ENCODE peak calls at places on chromosomes 12 and 14, in nine cellular contexts. Q is mesenchymal stem cell; V is esophagus squamous epithelium; I is RWPE1; K is hepatocyte; O is gastrocnemius medialis; F is CD8-positive, alpha-beta T cell; X is effector memory CD4-positive, alpha-beta T cell; J is A549. H is an unnamed sample.

GRCh38 chr12:108516511-108517275 is 1.6 kb downstream of the FICD start:
- DNase-seq in F (no peak), K (no peak), I (no peak), O (no peak), Q (peak; percentile 18), X (no peak), J (peak; percentile 39), V (no peak), H (no peak)

GRCh38 chr14:35368583-35368982 is 36.0 kb downstream of the NFKBIA start:
- DNase-seq in O (no peak), K (no peak), I (no peak), Q (no peak), F (no peak), V (no peak), J (no peak), X (no peak), H (no peak)

GRCh38 chr14:70754989-70755388 is 54.3 kb downstream of the MAP3K9 start:
- DNase-seq in O (no peak), X (no peak), J (peak; percentile 82), Q (no peak), K (no peak), F (no peak), I (peak; percentile 84), V (no peak), H (no peak)

GRCh38 chr14:56129941-56130340 is 11.7 kb downstream of the PELI2 start:
- DNase-seq in O (no peak), J (no peak), Q (no peak), F (no peak), X (no peak), K (no peak), I (no peak), V (no peak), H (no peak)

GRCh38 chr12:119949145-119949544 is 39.9 kb upstream of the BICDL1 start:
- DNase-seq in F (no peak), K (no peak), X (no peak), V (no peak), I (no peak), Q (no peak), O (no peak), J (no peak), H (no peak)

GRCh38 chr14:66649515-66649914 is 141.6 kb downstream of the GPHN start:
- DNase-seq in J (no peak), I (no peak), V (no peak), Q (no peak), K (no peak), O (no peak), X (no peak), F (no peak), H (no peak)

GRCh38 chr14:67532998-67533753 is at the start of gene PLEKHH1:
- DNase-seq in K (peak; percentile 90), I (peak; percentile 76), F (peak; percentile 66), J (peak; percentile 77), V (no peak), Q (peak; percentile 74), X (no peak), O (peak; percentile 35), H (no peak)

GRCh38 chr14:22887990-22888378 is 5.0 kb downstream of the REM2 start:
- DNase-seq in I (no peak), F (no peak), X (no peak), Q (no peak), V (no peak), K (no peak), O (no peak), J (no peak), H (peak; percentile 44)

GRCh38 chr12:68611094-68611818 is 557 bp downstream of the RAP1B start:
- DNase-seq in Q (peak; percentile 57), O (peak; percentile 53), I (peak; percentile 35), K (peak; percentile 74), V (no peak), X (peak; percentile 29), F (peak; percentile 74), J (peak; percentile 52), H (peak; percentile 33)

GRCh38 chr14:101122114-101122854 is 218.8 kb upstream of the RTL1 start:
- DNase-seq in V (no peak), X (no peak), Q (no peak), O (no peak), K (no peak), J (no peak), F (no peak), I (no peak), H (no peak)

GRCh38 chr14:54489731-54490447 is 1.1 kb upstream of the GMFB start:
- DNase-seq in J (no peak), Q (no peak), F (no peak), X (no peak), O (no peak), K (no peak), V (no peak), I (no peak), H (no peak)

GRCh38 chr12:114680498-114681148 is 3.4 kb downstream of the TBX3 start:
- DNase-seq in J (no peak), V (no peak), F (no peak), O (no peak), I (no peak), X (no peak), K (no peak), Q (peak; percentile 43), H (no peak)
- H3K27ac ChIP-seq in J (no peak overlapping the region), V (no peak overlapping the region), F (no peak overlapping the region), O (peak overlapping the region; percentile 95), I (no peak overlapping the region), X (no peak overlapping the region), K (peak overlapping the region; percentile 97), Q (no peak overlapping the region), H (no peak overlapping the region)

DNA sequence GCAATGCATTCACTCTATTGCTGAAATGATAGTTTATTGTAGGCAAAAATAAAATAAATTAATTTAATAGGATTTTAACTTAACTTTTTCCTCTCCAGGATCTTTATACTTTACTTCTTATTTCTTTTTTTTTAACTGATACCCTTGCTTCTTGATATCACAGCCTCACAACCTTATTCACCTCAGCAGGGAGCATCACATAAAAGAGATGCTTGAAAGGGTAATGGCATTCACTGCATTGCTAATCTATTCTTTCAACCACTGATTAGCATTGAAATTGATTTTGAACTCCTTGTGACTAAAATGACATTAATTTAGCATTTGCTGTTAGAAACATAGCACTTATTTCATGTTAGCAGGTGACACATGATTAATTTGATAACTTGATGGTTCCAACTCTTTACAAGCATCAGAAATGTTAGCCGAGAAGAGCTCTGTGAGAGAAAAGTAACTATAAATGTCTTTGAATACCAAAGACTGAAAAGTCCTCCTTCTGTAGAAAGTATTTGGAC is 689.5 kb upstream of the MGAT4C start:
- DNase-seq in K (no peak), X (no peak), I (no peak), Q (no peak), O (no peak), J (no peak), V (no peak), F (no peak), H (no peak)
- H3K27ac ChIP-seq in K (no peak overlapping the region), X (no peak overlapping the region), I (no peak overlapping the region), Q (no peak overlapping the region), O (no peak overlapping the region), J (no peak overlapping the region), V (no peak overlapping the region), F (no peak overlapping the region), H (no peak overlapping the region)

GRCh38 chr12:25843976-25844375 is 114.5 kb upstream of the RASSF8 start:
- DNase-seq in X (no peak), K (no peak), O (no peak), F (no peak), V (no peak), Q (no peak), J (no peak), I (no peak), H (no peak)
- H3K27ac ChIP-seq in X (no peak overlapping the region), K (no peak overlapping the region), O (no peak overlapping the region), F (no peak overlapping the region), V (no peak overlapping the region), Q (no peak overlapping the region), J (no peak overlapping the region), I (no peak overlapping the region), H (no peak overlapping the region)

DNA sequence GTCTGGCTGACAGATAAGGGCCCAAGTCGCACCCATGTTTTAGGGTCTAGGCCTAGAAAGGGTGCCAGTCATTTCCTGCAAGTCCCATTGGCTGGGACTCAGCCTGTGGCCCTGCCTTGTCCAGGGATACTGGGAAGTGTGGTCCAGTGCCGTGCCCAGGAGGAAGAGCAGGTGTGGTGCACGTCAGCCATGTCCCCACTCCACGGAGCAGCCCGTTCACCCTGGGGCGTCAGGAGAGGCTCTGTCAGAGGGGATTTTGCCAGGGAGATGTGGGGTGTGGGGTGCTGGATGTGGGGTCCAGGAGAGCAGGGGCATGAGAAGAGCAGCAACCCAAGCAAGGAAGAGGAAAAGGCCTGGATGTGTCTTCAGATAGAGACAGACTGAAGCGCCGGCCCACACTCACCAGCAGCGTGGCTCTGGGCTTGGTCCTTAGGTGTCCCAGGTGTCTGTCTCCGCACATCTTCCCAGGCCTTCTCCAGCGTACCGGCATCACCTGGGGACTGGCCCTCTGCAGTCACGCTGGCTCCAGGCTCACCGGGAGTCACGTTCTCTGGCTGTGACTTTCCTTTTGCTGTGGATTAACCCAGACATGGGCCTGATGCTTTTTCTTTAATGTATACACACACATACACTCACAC is 138.2 kb downstream of the CACNA1C start:
- DNase-seq in O (no peak), Q (no peak), I (no peak), X (no peak), K (no peak), J (no peak), F (no peak), V (no peak), H (no peak)
- H3K27ac ChIP-seq in O (no peak overlapping the region), Q (no peak overlapping the region), I (no peak overlapping the region), X (no peak overlapping the region), K (no peak overlapping the region), J (no peak overlapping the region), F (no peak overlapping the region), V (no peak overlapping the region), H (no peak overlapping the region)

H was measured in caudate nucleus.